ENCODE peak calls at places on chromosomes 13 and 19, in nine cellular contexts. I is pancreas, L is fibroblast of pulmonary artery, V is NB4, F is fibroblast of lung, Z is suprapubic skin, N is GM23338, H is IMR-90, W is A549. T is an unnamed sample.

GRCh38 chr19:13492128-13492527 is 14.2 kb downstream of the CACNA1A start:
- DNase-seq in L (peak), V (no peak), W (peak), H (peak), F (peak), I (no peak), Z (no peak), N (peak), T (no peak)

GRCh38 chr13:106919638-106920037 is 351.7 kb upstream of the ARGLU1 start:
- DNase-seq in H (no peak), N (peak), V (no peak), W (no peak), I (no peak), Z (no peak), L (peak), F (peak), T (no peak)

GRCh38 chr19:53903055-53903680 is 5.9 kb upstream of the CACNG7 start:
- DNase-seq in Z (no peak), I (no peak), F (peak), L (peak), N (peak), W (peak), V (peak), H (peak), T (no peak)

GRCh38 chr13:85806553-85807175 is 7.4 kb upstream of the SLITRK6 start:
- DNase-seq in W (peak), L (peak), H (peak), V (peak), N (peak), I (no peak), F (peak), Z (no peak), T (peak)

GRCh38 chr19:18933297-18933696 is 7.7 kb downstream of the HOMER3 start:
- DNase-seq in I (no peak), F (no peak), H (no peak), N (no peak), W (no peak), Z (no peak), L (no peak), V (no peak), T (no peak)

GRCh38 chr19:15374796-15375440 is 4.7 kb downstream of the AKAP8 start:
- DNase-seq in N (no peak), V (no peak), F (no peak), L (no peak), H (no peak), W (no peak), I (no peak), Z (no peak), T (no peak)

GRCh38 chr19:16856091-16856490 is 26.9 kb downstream of the SIN3B start:
- DNase-seq in L (no peak), N (no peak), W (no peak), V (no peak), F (no peak), I (no peak), H (no peak), Z (no peak), T (no peak)

GRCh38 chr13:113794086-113794485 is 35.1 kb downstream of the TMEM255B start:
- DNase-seq in W (no peak), N (no peak), V (no peak), Z (no peak), I (peak), H (no peak), L (no peak), F (no peak), T (no peak)

GRCh38 chr13:80840313-80840976 is 499.5 kb upstream of the SPRY2 start:
- DNase-seq in N (peak), F (peak), W (no peak), Z (no peak), H (no peak), V (no peak), L (peak), I (no peak), T (no peak)

GRCh38 chr19:20247016-20247683 is 80.1 kb downstream of the ZNF486 start:
- DNase-seq in W (no peak), Z (no peak), I (peak), F (peak), L (peak), H (no peak), N (peak), V (peak), T (no peak)

GRCh38 chr13:114035583-114036501 is 62.0 kb upstream of the C13orf46 start:
- DNase-seq in W (no peak), N (no peak), H (peak), F (peak), V (no peak), Z (no peak), I (no peak), L (peak), T (no peak)

GRCh38 chr13:84843368-84843767 is 955.9 kb downstream of the SLITRK6 start:
- DNase-seq in L (no peak), W (no peak), Z (no peak), F (no peak), V (no peak), I (no peak), H (no peak), N (no peak), T (no peak)

GRCh38 chr19:45423589-45424190 is at the start of gene ERCC1:
- DNase-seq in H (peak), L (peak), I (peak), V (peak), N (peak), Z (no peak), W (peak), F (peak), T (peak)

GRCh38 chr13:30884543-30884942 is 21.5 kb upstream of the MEDAG start:
- DNase-seq in Z (no peak), W (no peak), V (peak), H (no peak), N (peak), F (no peak), I (no peak), L (no peak), T (no peak)

GRCh38 chr13:20713751-20714150 is 10.3 kb downstream of the IL17D start:
- DNase-seq in N (no peak), I (no peak), Z (no peak), W (no peak), F (peak), L (peak), H (peak), V (peak), T (no peak)

GRCh38 chr19:43584484-43584883 is 8.9 kb downstream of the PINLYP start:
- DNase-seq in V (no peak), Z (no peak), I (no peak), W (no peak), H (no peak), L (no peak), F (no peak), N (no peak), T (no peak)

GRCh38 chr13:24288870-24289269 is 20.5 kb upstream of the C1QTNF9 start:
- DNase-seq in N (no peak), F (no peak), V (no peak), H (peak), Z (no peak), I (no peak), W (no peak), L (no peak), T (no peak)

GRCh38 chr13:40315416-40316064 is 350.9 kb downstream of the FOXO1 start:
- DNase-seq in Z (no peak), H (no peak), N (no peak), L (peak), V (no peak), I (no peak), F (peak), W (no peak), T (no peak)

GRCh38 chr13:91726666-91727065 is 328.2 kb downstream of the GPC5 start:
- DNase-seq in W (no peak), I (no peak), V (no peak), Z (no peak), L (no peak), N (no peak), H (no peak), F (no peak), T (no peak)

GRCh38 chr19:51531349-51532315 is at the start of gene SIGLEC6:
- DNase-seq in W (no peak), F (no peak), I (no peak), H (no peak), V (peak), Z (no peak), L (no peak), N (peak), T (peak)

GRCh38 chr19:5014941-5015340 is 46.0 kb downstream of the KDM4B start:
- DNase-seq in F (no peak), H (no peak), V (no peak), Z (no peak), N (no peak), I (no peak), L (no peak), W (no peak), T (no peak)

GRCh38 chr19:35729763-35730162 is 12.0 kb downstream of the KMT2B start:
- DNase-seq in F (no peak), V (no peak), W (no peak), H (no peak), N (no peak), I (peak), Z (no peak), L (no peak), T (no peak)

GRCh38 chr13:100588350-100589177 is at the start of gene GGACT:
- DNase-seq in V (peak), F (peak), W (peak), H (peak), L (peak), N (peak), Z (peak), I (peak), T (no peak)

GRCh38 chr19:4534836-4535658 is at the start of gene PLIN5:
- DNase-seq in W (peak), H (peak), Z (peak), V (no peak), I (peak), L (peak), F (peak), N (peak), T (no peak)

GRCh38 chr13:24680258-24680920 is at the start of gene ATP12A:
- DNase-seq in V (no peak), H (no peak), N (peak), Z (peak), I (peak), L (no peak), F (no peak), W (no peak), T (no peak)

GRCh38 chr19:20367811-20368294 is 197.7 kb downstream of the ZNF737 start:
- DNase-seq in F (no peak), N (peak), W (no peak), V (no peak), Z (no peak), L (no peak), I (no peak), H (no peak), T (no peak)

DNA sequence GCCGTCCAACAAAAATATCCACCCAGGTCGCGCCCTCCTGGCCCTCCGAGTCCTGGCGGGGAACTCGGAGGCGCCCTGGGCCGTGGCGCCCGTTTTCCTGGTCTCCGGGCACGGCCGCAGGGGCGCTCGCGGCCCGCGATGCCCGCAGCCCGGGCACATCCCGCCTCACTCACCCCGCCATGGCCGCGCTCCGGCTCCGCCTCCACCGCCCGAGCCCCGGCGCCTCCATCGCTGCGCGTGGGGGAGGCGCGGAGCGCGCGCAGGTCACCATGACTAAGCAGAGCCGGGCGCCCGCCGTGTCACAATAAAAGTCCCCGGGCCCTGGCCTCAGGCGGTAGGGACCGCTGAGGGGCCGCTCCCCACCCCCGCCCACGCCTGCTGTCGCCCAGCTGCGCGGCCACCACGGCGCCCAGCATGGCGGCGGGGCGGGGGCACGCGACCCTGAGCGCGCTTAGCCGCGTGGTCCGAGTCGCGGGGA is 593 bp downstream of the KEAP1 start:
- DNase-seq in H (peak), W (peak), I (peak), L (peak), N (peak), Z (peak), V (peak), F (peak), T (peak)
- TF ChIP-seq CTCF in H (peak), W (no peak), I (no peak), L (no peak), N (no peak), Z (no peak), V (no peak), F (no peak), T (no peak)

GRCh38 chr13:70523622-70524021 is 415.4 kb upstream of the KLHL1 start:
- DNase-seq in F (peak), V (no peak), L (no peak), W (no peak), N (no peak), Z (no peak), H (no peak), I (no peak), T (no peak)
- H3K4me3 ChIP-seq in F (no peak), V (no peak), L (no peak), W (no peak), N (no peak), Z (no peak), H (no peak), I (no peak), T (no peak)

GRCh38 chr19:12141405-12141736 is 1.2 kb upstream of the ZNF20 start:
- DNase-seq in I (no peak), F (no peak), W (no peak), L (no peak), Z (no peak), H (no peak), V (no peak), N (no peak), T (no peak)

GRCh38 chr19:12139309-12139708 is 841 bp downstream of the ZNF20 start:
- DNase-seq in I (no peak), H (peak), W (no peak), V (no peak), F (peak), L (no peak), Z (no peak), N (peak), T (no peak)

GRCh38 chr19:12140545-12141404 is 625 bp upstream of the ZNF20 start:
- DNase-seq in N (peak), I (peak), F (peak), H (peak), W (peak), V (peak), Z (peak), L (peak), T (peak)

GRCh38 chr19:12139885-12140544 is at the start of gene ZNF20:
- DNase-seq in F (peak), H (peak), I (peak), L (peak), Z (peak), V (peak), N (peak), W (peak), T (peak)

GRCh38 chr19:12137541-12137940 is 2.6 kb downstream of the ZNF20 start:
- DNase-seq in Z (no peak), W (no peak), N (peak), L (no peak), F (no peak), I (no peak), V (peak), H (no peak), T (no peak)
- TF ChIP-seq CTCF in Z (peak), W (no peak), N (peak), L (peak), F (no peak), I (no peak), V (peak), H (no peak), T (peak)

DNA sequence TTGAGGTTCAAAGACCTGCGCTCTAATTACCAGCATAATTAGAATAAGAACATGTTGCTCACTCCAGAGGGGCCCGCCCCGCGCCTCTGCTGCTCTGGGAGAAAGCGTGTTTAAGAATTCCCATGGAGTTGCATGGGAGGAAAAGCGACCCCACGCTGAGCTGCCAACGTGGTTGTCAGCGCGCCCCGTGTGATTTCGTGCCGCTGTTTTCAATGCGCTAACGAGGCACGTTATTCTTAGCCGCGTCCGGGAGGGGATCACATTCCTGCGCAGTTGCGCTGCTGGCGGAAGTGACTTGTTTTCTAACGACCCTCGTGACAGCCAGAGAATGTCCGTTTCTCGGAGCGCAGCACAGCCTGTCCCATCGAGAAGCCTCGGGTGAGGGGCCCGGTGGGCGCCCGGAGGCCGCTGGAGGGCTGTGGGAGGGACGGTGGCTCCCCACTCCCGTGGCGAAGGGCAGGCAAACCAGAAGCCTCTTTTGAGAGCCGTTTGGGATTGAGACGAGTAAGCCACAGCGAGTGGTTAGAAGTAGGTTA is 173.8 kb upstream of the SOX1 start:
- DNase-seq in I (no peak), F (no peak), W (no peak), V (no peak), H (no peak), N (peak), L (no peak), Z (no peak), T (no peak)
- H3K4me3 ChIP-seq in I (no peak), F (no peak), W (no peak), V (no peak), H (no peak), N (peak), L (no peak), Z (peak), T (no peak)

DNA sequence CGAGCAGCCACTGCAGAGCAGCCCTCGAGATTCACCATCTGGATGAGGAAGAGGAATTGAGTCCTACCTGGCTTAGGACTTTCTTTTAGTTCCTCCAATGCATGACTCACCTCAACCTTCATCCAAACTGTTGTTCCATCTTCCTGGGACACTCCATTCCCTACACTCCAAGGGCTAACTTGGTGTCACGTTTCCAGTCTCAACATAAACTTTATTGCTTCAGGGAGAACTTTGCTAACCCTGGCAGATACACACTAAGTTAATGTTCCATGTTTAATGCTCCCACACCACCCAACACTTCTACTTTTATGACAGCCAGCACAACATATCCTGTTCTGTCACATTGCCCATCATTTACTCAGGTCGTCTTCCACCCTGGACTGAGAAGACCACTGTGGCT is 164.4 kb downstream of the RBM26 start:
- DNase-seq in W (no peak), N (no peak), F (no peak), I (no peak), L (no peak), H (no peak), Z (no peak), V (no peak), T (no peak)
- TF ChIP-seq CTCF in W (no peak), N (no peak), F (no peak), I (no peak), L (no peak), H (no peak), Z (no peak), V (no peak), T (no peak)

GRCh38 chr19:9836021-9836420 is 903 bp downstream of the PIN1 start:
- DNase-seq in W (no peak), F (peak), N (no peak), Z (no peak), V (peak), L (peak), I (no peak), H (peak), T (no peak)
- H3K4me3 ChIP-seq in W (peak), F (peak), N (peak), Z (peak), V (peak), L (peak), I (peak), H (peak), T (peak)

GRCh38 chr19:3285647-3286176 is 61.3 kb downstream of the CELF5 start:
- DNase-seq in Z (no peak), N (peak), I (no peak), V (no peak), L (peak), W (no peak), F (peak), H (no peak), T (no peak)
- TF ChIP-seq CTCF in Z (no peak), N (no peak), I (no peak), V (no peak), L (no peak), W (no peak), F (no peak), H (no peak), T (no peak)